ENCODE peak calls at places on chromosomes 13 and 19, in four cellular contexts. One of them, this sample, is unnamed.

GRCh38 chr19:2475018-2475701 is 767 bp upstream of the GADD45B start:
- DNase-seq in choroid plexus epithelial cell: peak; percentile 69
- DNase-seq in AG04450: no peak
- DNase-seq in stomach: peak; percentile 65
- DNase-seq in this sample: no peak

GRCh38 chr13:31008400-31009115 is 76.1 kb downstream of the TEX26 start:
- DNase-seq in choroid plexus epithelial cell: peak; percentile 73
- DNase-seq in AG04450: no peak
- DNase-seq in stomach: no peak
- DNase-seq in this sample: no peak

GRCh38 chr19:47619763-47620162 is 10.8 kb downstream of the BICRA start:
- DNase-seq in choroid plexus epithelial cell: peak; percentile 74
- DNase-seq in AG04450: no peak
- DNase-seq in stomach: no peak
- DNase-seq in this sample: no peak

GRCh38 chr13:26475176-26476110 is 82.0 kb upstream of the WASF3 start:
- DNase-seq in choroid plexus epithelial cell: no peak
- DNase-seq in AG04450: no peak
- DNase-seq in stomach: no peak
- DNase-seq in this sample: no peak

GRCh38 chr19:19033176-19033425 is 216 bp downstream of the SUGP2 start:
- DNase-seq in choroid plexus epithelial cell: no peak
- DNase-seq in AG04450: no peak
- DNase-seq in stomach: peak; percentile 27
- DNase-seq in this sample: no peak

GRCh38 chr19:7831452-7831851 is 1.4 kb downstream of the EVI5L start:
- DNase-seq in choroid plexus epithelial cell: peak; percentile 58
- DNase-seq in AG04450: no peak
- DNase-seq in stomach: peak; percentile 38
- DNase-seq in this sample: no peak

GRCh38 chr13:51330741-51331140 is 8.8 kb upstream of the SERPINE3 start:
- DNase-seq in choroid plexus epithelial cell: no peak
- DNase-seq in AG04450: no peak
- DNase-seq in stomach: no peak
- DNase-seq in this sample: peak; percentile 40

GRCh38 chr19:45954132-45954531 is 19.5 kb downstream of the NOVA2 start:
- DNase-seq in choroid plexus epithelial cell: no peak
- DNase-seq in AG04450: no peak
- DNase-seq in stomach: no peak
- DNase-seq in this sample: no peak

GRCh38 chr19:6032827-6033226 is 54.9 kb upstream of the RANBP3 start:
- DNase-seq in choroid plexus epithelial cell: no peak
- DNase-seq in AG04450: no peak
- DNase-seq in stomach: no peak
- DNase-seq in this sample: no peak

GRCh38 chr19:13008926-13009787 is 13.9 kb downstream of the NFIX start:
- DNase-seq in choroid plexus epithelial cell: no peak
- DNase-seq in AG04450: no peak
- DNase-seq in stomach: no peak
- DNase-seq in this sample: no peak

GRCh38 chr19:4911786-4912672 is 2.7 kb downstream of the UHRF1 start:
- DNase-seq in choroid plexus epithelial cell: peak; percentile 100
- DNase-seq in AG04450: peak; percentile 99
- DNase-seq in stomach: peak; percentile 52
- DNase-seq in this sample: peak; percentile 97

GRCh38 chr13:65468628-65469027 is 1761.5 kb downstream of the PCDH9 start:
- DNase-seq in choroid plexus epithelial cell: peak; percentile 74
- DNase-seq in AG04450: no peak
- DNase-seq in stomach: no peak
- DNase-seq in this sample: no peak

GRCh38 chr19:46015080-46015960 is 7.5 kb downstream of the PGLYRP1 start:
- DNase-seq in choroid plexus epithelial cell: peak; percentile 18
- DNase-seq in AG04450: no peak
- DNase-seq in stomach: peak; percentile 90
- DNase-seq in this sample: no peak

GRCh38 chr13:27258637-27259377 is 7.4 kb downstream of the RPL21 start:
- DNase-seq in choroid plexus epithelial cell: no peak
- DNase-seq in AG04450: no peak
- DNase-seq in stomach: no peak
- DNase-seq in this sample: no peak

GRCh38 chr13:30809787-30810186 is 74.4 kb downstream of the ALOX5AP start:
- DNase-seq in choroid plexus epithelial cell: no peak
- DNase-seq in AG04450: no peak
- DNase-seq in stomach: no peak
- DNase-seq in this sample: no peak

GRCh38 chr13:44622259-44622658 is 46.1 kb upstream of the TSC22D1 start:
- DNase-seq in choroid plexus epithelial cell: peak; percentile 24
- DNase-seq in AG04450: no peak
- DNase-seq in stomach: no peak
- DNase-seq in this sample: no peak

GRCh38 chr19:54123682-54124081 is 8.1 kb downstream of the PRPF31 start:
- DNase-seq in choroid plexus epithelial cell: no peak
- DNase-seq in AG04450: no peak
- DNase-seq in stomach: no peak
- DNase-seq in this sample: no peak

GRCh38 chr19:58117841-58118575 is 20.0 kb upstream of the ZSCAN18 start:
- DNase-seq in choroid plexus epithelial cell: no peak
- DNase-seq in AG04450: no peak
- DNase-seq in stomach: no peak
- DNase-seq in this sample: no peak

GRCh38 chr13:56869671-56870070 is 271.0 kb upstream of the PRR20A start:
- DNase-seq in choroid plexus epithelial cell: no peak
- DNase-seq in AG04450: no peak
- DNase-seq in stomach: no peak
- DNase-seq in this sample: no peak

GRCh38 chr19:5292843-5293606 is 47.6 kb downstream of the PTPRS start:
- DNase-seq in choroid plexus epithelial cell: peak; percentile 69
- DNase-seq in AG04450: peak; percentile 36
- DNase-seq in stomach: peak; percentile 70
- DNase-seq in this sample: no peak

GRCh38 chr13:33123066-33123940 is 107.1 kb downstream of the KL start:
- DNase-seq in choroid plexus epithelial cell: peak; percentile 38
- DNase-seq in AG04450: no peak
- DNase-seq in stomach: no peak
- DNase-seq in this sample: no peak

GRCh38 chr13:60514891-60515290 is 117.9 kb downstream of the TDRD3 start:
- DNase-seq in choroid plexus epithelial cell: no peak
- DNase-seq in AG04450: no peak
- DNase-seq in stomach: no peak
- DNase-seq in this sample: no peak

GRCh38 chr13:87677334-87678234 is 6.4 kb downstream of the SLITRK5 start:
- DNase-seq in choroid plexus epithelial cell: no peak
- DNase-seq in AG04450: no peak
- DNase-seq in stomach: no peak
- DNase-seq in this sample: no peak

GRCh38 chr13:63107163-63107935 is 1691.7 kb upstream of the PCDH20 start:
- DNase-seq in choroid plexus epithelial cell: peak; percentile 18
- DNase-seq in AG04450: peak; percentile 16
- DNase-seq in stomach: no peak
- DNase-seq in this sample: peak; percentile 12

GRCh38 chr19:55683449-55684261 is 8.6 kb downstream of the EPN1 start:
- DNase-seq in choroid plexus epithelial cell: no peak
- DNase-seq in AG04450: no peak
- DNase-seq in stomach: peak; percentile 86
- DNase-seq in this sample: no peak

GRCh38 chr19:8050274-8051096 is 2.1 kb upstream of the CCL25 start:
- DNase-seq in choroid plexus epithelial cell: peak; percentile 74
- DNase-seq in AG04450: peak; percentile 20
- DNase-seq in stomach: peak; percentile 75
- DNase-seq in this sample: peak; percentile 15

GRCh38 chr13:105591308-105591707 is 944.2 kb downstream of the EFNB2 start:
- DNase-seq in choroid plexus epithelial cell: no peak
- DNase-seq in AG04450: no peak
- DNase-seq in stomach: no peak
- DNase-seq in this sample: no peak

GRCh38 chr13:51856027-51856736 is 5.6 kb upstream of the CCDC70 start:
- DNase-seq in choroid plexus epithelial cell: no peak
- DNase-seq in AG04450: no peak
- DNase-seq in stomach: no peak
- DNase-seq in this sample: no peak

GRCh38 chr13:29038700-29039099 is 218.6 kb downstream of the MTUS2 start:
- DNase-seq in choroid plexus epithelial cell: no peak
- DNase-seq in AG04450: no peak
- DNase-seq in stomach: no peak
- DNase-seq in this sample: no peak

GRCh38 chr13:110616103-110617101 is 1.1 kb downstream of the NAXD start:
- DNase-seq in choroid plexus epithelial cell: peak; percentile 54
- DNase-seq in AG04450: no peak
- DNase-seq in stomach: peak; percentile 55
- DNase-seq in this sample: no peak
- TF ChIP-seq CTCF in choroid plexus epithelial cell: peak; percentile 31
- TF ChIP-seq CTCF in AG04450: no peak
- TF ChIP-seq CTCF in stomach: no peak
- TF ChIP-seq CTCF in this sample: peak; percentile 15

DNA sequence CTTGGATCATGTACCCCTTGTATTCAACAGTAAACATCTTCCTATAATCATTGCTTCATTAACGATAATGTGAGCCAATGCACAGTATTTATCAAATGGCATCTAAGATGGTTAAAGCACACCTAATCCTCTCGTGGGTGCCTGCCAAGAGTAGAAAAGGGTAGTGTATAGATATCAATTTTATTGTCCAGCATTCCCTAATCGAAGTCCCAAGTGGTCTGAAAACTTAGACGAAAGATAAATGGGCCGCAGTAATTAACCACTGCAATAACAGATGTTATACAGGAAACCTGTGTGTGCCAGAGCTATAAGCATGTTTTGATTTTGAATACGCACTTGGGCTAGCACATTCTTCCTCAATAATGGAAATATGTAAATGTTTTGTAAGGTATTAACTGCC is 642 bp upstream of the MBNL2 start:
- DNase-seq in choroid plexus epithelial cell: no peak
- DNase-seq in AG04450: no peak
- DNase-seq in stomach: no peak
- DNase-seq in this sample: no peak
- H3K4me3 ChIP-seq in choroid plexus epithelial cell: no peak overlapping the region
- H3K4me3 ChIP-seq in AG04450: peak overlapping the region; percentile 82
- H3K4me3 ChIP-seq in stomach: peak overlapping the region; percentile 57
- H3K4me3 ChIP-seq in this sample: peak overlapping the region; percentile 82

DNA sequence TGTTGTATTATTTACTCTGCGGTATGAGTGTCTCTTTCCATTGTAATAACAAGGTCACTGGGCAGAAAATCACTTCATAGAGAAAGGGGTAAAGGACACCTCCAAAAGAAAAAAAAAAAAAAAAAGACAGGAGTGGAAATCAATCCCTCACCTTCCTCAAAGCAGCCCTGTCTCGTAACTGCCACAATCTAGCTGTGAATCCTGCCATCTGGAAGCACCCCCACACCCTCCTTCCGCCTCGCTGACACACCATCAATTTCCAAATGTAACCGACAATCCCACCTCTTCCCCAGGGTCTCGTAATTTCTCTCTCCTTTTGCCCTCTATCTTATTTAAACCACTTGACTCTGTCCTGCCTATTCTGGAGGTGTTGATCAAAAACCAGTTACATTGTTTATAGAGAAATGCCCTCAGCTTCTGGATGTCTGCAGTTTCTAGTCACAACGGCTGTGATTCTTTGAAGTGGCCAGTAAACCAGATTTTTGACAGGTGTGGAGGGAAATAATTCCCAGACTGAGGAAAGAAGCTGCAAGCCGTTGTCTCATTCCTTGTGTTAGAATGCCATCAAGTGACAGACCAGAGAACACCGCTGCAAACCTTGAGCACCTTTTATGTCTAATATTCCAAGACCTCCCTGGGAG is 9.1 kb upstream of the POP4 start:
- DNase-seq in choroid plexus epithelial cell: peak; percentile 48
- DNase-seq in AG04450: peak; percentile 8
- DNase-seq in stomach: no peak
- DNase-seq in this sample: no peak
- TF ChIP-seq CTCF in choroid plexus epithelial cell: peak; percentile 45
- TF ChIP-seq CTCF in AG04450: peak; percentile 27
- TF ChIP-seq CTCF in stomach: no peak
- TF ChIP-seq CTCF in this sample: peak; percentile 21

GRCh38 chr19:49689133-49690072 is at the start of gene ADM5:
- DNase-seq in choroid plexus epithelial cell: no peak
- DNase-seq in AG04450: no peak
- DNase-seq in stomach: peak; percentile 77
- DNase-seq in this sample: no peak

GRCh38 chr19:49690073-49690655 is 752 bp upstream of the CPT1C start:
- DNase-seq in choroid plexus epithelial cell: no peak
- DNase-seq in AG04450: no peak
- DNase-seq in stomach: no peak
- DNase-seq in this sample: no peak

GRCh38 chr19:49690656-49691242 is at the start of gene CPT1C:
- DNase-seq in choroid plexus epithelial cell: peak; percentile 71
- DNase-seq in AG04450: peak; percentile 61
- DNase-seq in stomach: peak; percentile 79
- DNase-seq in this sample: peak; percentile 48

GRCh38 chr19:49691243-49692101 is 556 bp downstream of the CPT1C start:
- DNase-seq in choroid plexus epithelial cell: peak; percentile 68
- DNase-seq in AG04450: no peak
- DNase-seq in stomach: no peak
- DNase-seq in this sample: peak; percentile 36

DNA sequence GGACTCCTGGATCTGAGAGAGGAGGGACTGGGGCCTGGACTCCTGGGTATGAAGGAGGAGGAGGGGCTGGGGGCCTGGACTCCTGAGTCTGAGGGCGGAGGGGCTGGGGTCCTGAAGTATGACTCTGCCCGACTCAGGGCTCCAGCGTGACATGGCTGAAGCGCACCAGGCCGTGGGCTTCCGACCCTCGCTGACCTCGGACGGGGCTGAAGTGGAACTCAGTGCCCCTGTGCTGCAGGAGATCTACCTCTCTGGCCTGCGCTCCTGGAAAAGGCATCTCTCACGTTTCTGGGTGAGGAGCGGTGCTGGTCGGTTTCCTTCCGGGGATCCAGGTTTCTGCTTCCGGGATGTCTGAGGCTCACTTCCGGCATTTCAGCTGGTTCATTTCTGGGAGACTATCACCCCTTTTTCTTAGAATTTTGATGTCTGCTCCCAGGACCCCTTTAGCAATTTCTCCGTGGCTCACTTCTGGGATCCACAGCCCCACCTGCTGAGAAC is 1.2 kb downstream of the CPT1C start:
- DNase-seq in choroid plexus epithelial cell: no peak
- DNase-seq in AG04450: no peak
- DNase-seq in stomach: no peak
- DNase-seq in this sample: no peak
- H3K4me3 ChIP-seq in choroid plexus epithelial cell: no peak overlapping the region
- H3K4me3 ChIP-seq in AG04450: peak overlapping the region; percentile 73
- H3K4me3 ChIP-seq in stomach: no peak overlapping the region
- H3K4me3 ChIP-seq in this sample: peak overlapping the region; percentile 45

DNA sequence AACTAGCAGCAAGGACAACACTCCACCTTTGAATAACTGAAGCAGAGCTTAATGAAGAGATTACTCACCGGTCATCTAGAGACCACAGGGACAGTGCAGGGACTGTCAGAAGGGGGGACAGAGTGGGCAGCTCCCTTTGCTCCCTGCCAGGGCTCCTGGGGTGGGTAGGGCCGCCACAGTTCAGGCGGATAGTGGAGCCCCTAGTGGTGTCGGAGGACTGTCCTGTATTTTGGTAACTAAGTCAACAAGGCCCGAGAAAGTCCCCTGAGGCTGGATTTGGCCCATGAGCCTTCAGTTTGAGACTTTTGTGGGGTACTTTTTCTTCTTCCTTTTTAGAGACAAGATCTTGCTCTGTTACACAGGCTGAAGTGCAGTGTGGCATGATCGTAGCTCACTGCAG is 44.6 kb downstream of the GJA3 start:
- DNase-seq in choroid plexus epithelial cell: no peak
- DNase-seq in AG04450: no peak
- DNase-seq in stomach: no peak
- DNase-seq in this sample: no peak
- TF ChIP-seq CTCF in choroid plexus epithelial cell: no peak
- TF ChIP-seq CTCF in AG04450: no peak
- TF ChIP-seq CTCF in stomach: no peak
- TF ChIP-seq CTCF in this sample: no peak